ENCODE peak calls at places on chromosomes 12 and 14, in five cellular contexts. One of them, this sample, is unnamed.

GRCh38 chr12:16531623-16532022 is 74.3 kb downstream of the LMO3 start:
- DNase-seq in WTC11: no peak
- DNase-seq in activated CD4-positive, alpha-beta T cell treated with anti-CD3 and anti-CD28 coated beads, Interleukin-2, amount 50 U/mL, for 48 hours: no peak
- DNase-seq in NCI-H1092 treated with DMSO at 0.1 percent for 48 hours: peak
- DNase-seq in fibroblast of the aortic adventitia: no peak
- DNase-seq in this sample: no peak

GRCh38 chr14:89507521-89507920 is 90.5 kb upstream of the FOXN3 start:
- DNase-seq in NCI-H1092 treated with DMSO at 0.1 percent for 48 hours: no peak
- DNase-seq in fibroblast of the aortic adventitia: peak
- DNase-seq in WTC11: no peak
- DNase-seq in activated CD4-positive, alpha-beta T cell treated with anti-CD3 and anti-CD28 coated beads, Interleukin-2, amount 50 U/mL, for 48 hours: no peak
- DNase-seq in this sample: no peak

GRCh38 chr12:122032570-122032969 is 10.9 kb downstream of the BCL7A start:
- DNase-seq in WTC11: no peak
- DNase-seq in activated CD4-positive, alpha-beta T cell treated with anti-CD3 and anti-CD28 coated beads, Interleukin-2, amount 50 U/mL, for 48 hours: no peak
- DNase-seq in fibroblast of the aortic adventitia: no peak
- DNase-seq in NCI-H1092 treated with DMSO at 0.1 percent for 48 hours: no peak
- DNase-seq in this sample: no peak

GRCh38 chr12:130448044-130448821 is 110.5 kb downstream of the PIWIL1 start:
- DNase-seq in WTC11: no peak
- DNase-seq in NCI-H1092 treated with DMSO at 0.1 percent for 48 hours: no peak
- DNase-seq in fibroblast of the aortic adventitia: no peak
- DNase-seq in activated CD4-positive, alpha-beta T cell treated with anti-CD3 and anti-CD28 coated beads, Interleukin-2, amount 50 U/mL, for 48 hours: no peak
- DNase-seq in this sample: no peak

GRCh38 chr14:74552623-74553022 is 59.1 kb downstream of the ISCA2 start:
- DNase-seq in fibroblast of the aortic adventitia: peak
- DNase-seq in activated CD4-positive, alpha-beta T cell treated with anti-CD3 and anti-CD28 coated beads, Interleukin-2, amount 50 U/mL, for 48 hours: no peak
- DNase-seq in WTC11: no peak
- DNase-seq in NCI-H1092 treated with DMSO at 0.1 percent for 48 hours: no peak
- DNase-seq in this sample: no peak

GRCh38 chr12:89875809-89876208 is 167.2 kb upstream of the ATP2B1 start:
- DNase-seq in activated CD4-positive, alpha-beta T cell treated with anti-CD3 and anti-CD28 coated beads, Interleukin-2, amount 50 U/mL, for 48 hours: no peak
- DNase-seq in NCI-H1092 treated with DMSO at 0.1 percent for 48 hours: no peak
- DNase-seq in WTC11: no peak
- DNase-seq in fibroblast of the aortic adventitia: no peak
- DNase-seq in this sample: no peak

GRCh38 chr12:32107376-32108267 is 975 bp downstream of the BICD1 start:
- DNase-seq in fibroblast of the aortic adventitia: peak
- DNase-seq in NCI-H1092 treated with DMSO at 0.1 percent for 48 hours: peak
- DNase-seq in activated CD4-positive, alpha-beta T cell treated with anti-CD3 and anti-CD28 coated beads, Interleukin-2, amount 50 U/mL, for 48 hours: peak
- DNase-seq in WTC11: no peak
- DNase-seq in this sample: no peak

GRCh38 chr12:3921526-3921925 is 48.3 kb upstream of the PARP11 start:
- DNase-seq in activated CD4-positive, alpha-beta T cell treated with anti-CD3 and anti-CD28 coated beads, Interleukin-2, amount 50 U/mL, for 48 hours: no peak
- DNase-seq in WTC11: no peak
- DNase-seq in NCI-H1092 treated with DMSO at 0.1 percent for 48 hours: no peak
- DNase-seq in fibroblast of the aortic adventitia: no peak
- DNase-seq in this sample: no peak

GRCh38 chr14:43706901-43707300 is 800.2 kb downstream of the FSCB start:
- DNase-seq in fibroblast of the aortic adventitia: peak
- DNase-seq in WTC11: no peak
- DNase-seq in activated CD4-positive, alpha-beta T cell treated with anti-CD3 and anti-CD28 coated beads, Interleukin-2, amount 50 U/mL, for 48 hours: no peak
- DNase-seq in NCI-H1092 treated with DMSO at 0.1 percent for 48 hours: no peak
- DNase-seq in this sample: no peak

GRCh38 chr12:110566993-110567392 is 16.1 kb downstream of the PPTC7 start:
- DNase-seq in fibroblast of the aortic adventitia: no peak
- DNase-seq in activated CD4-positive, alpha-beta T cell treated with anti-CD3 and anti-CD28 coated beads, Interleukin-2, amount 50 U/mL, for 48 hours: no peak
- DNase-seq in NCI-H1092 treated with DMSO at 0.1 percent for 48 hours: no peak
- DNase-seq in WTC11: no peak
- DNase-seq in this sample: no peak

GRCh38 chr12:120468271-120468845 is 1.2 kb downstream of the SRSF9 start:
- DNase-seq in fibroblast of the aortic adventitia: peak
- DNase-seq in WTC11: peak
- DNase-seq in activated CD4-positive, alpha-beta T cell treated with anti-CD3 and anti-CD28 coated beads, Interleukin-2, amount 50 U/mL, for 48 hours: peak
- DNase-seq in NCI-H1092 treated with DMSO at 0.1 percent for 48 hours: peak
- DNase-seq in this sample: no peak

GRCh38 chr12:22333186-22333745 is 1.2 kb downstream of the ST8SIA1 start:
- DNase-seq in WTC11: no peak
- DNase-seq in fibroblast of the aortic adventitia: peak
- DNase-seq in activated CD4-positive, alpha-beta T cell treated with anti-CD3 and anti-CD28 coated beads, Interleukin-2, amount 50 U/mL, for 48 hours: no peak
- DNase-seq in NCI-H1092 treated with DMSO at 0.1 percent for 48 hours: no peak
- DNase-seq in this sample: no peak

GRCh38 chr12:113403435-113404415 is at the start of gene SDS:
- DNase-seq in activated CD4-positive, alpha-beta T cell treated with anti-CD3 and anti-CD28 coated beads, Interleukin-2, amount 50 U/mL, for 48 hours: no peak
- DNase-seq in WTC11: no peak
- DNase-seq in NCI-H1092 treated with DMSO at 0.1 percent for 48 hours: peak
- DNase-seq in fibroblast of the aortic adventitia: peak
- DNase-seq in this sample: no peak

GRCh38 chr12:90065301-90065801 is 356.7 kb upstream of the ATP2B1 start:
- DNase-seq in NCI-H1092 treated with DMSO at 0.1 percent for 48 hours: peak
- DNase-seq in WTC11: no peak
- DNase-seq in activated CD4-positive, alpha-beta T cell treated with anti-CD3 and anti-CD28 coated beads, Interleukin-2, amount 50 U/mL, for 48 hours: no peak
- DNase-seq in fibroblast of the aortic adventitia: no peak
- DNase-seq in this sample: peak

This sample was measured in DMS 273 treated with DMSO at 0.1 percent for 48 hours.